ENCODE peak calls at places on chromosomes 7 and 10, in ten cellular contexts. E is heart left ventricle, W is endothelial cell of umbilical vein, H is adrenal gland, K is H54, Z is Peyer's patch, C is stomach, X is lower leg skin, T is GM12892, M is spleen. R is an unnamed sample.

GRCh38 chr7:80804581-80804980 is 114.3 kb downstream of the SEMA3C start:
- DNase-seq in E (no peak), W (no peak), H (no peak), K (no peak), Z (no peak), C (no peak), X (no peak), T (no peak), M (no peak), R (no peak)

GRCh38 chr7:21912305-21912704 is 33.4 kb downstream of the CDCA7L start:
- DNase-seq in E (peak; percentile 70), W (no peak), H (no peak), K (no peak), Z (no peak), C (no peak), X (no peak), T (no peak), M (no peak), R (no peak)

GRCh38 chr7:107725138-107725740 is 18.7 kb upstream of the CBLL1 start:
- DNase-seq in E (peak; percentile 36), W (peak; percentile 77), H (peak; percentile 61), K (no peak), Z (no peak), C (peak; percentile 53), X (no peak), T (peak; percentile 24), M (no peak), R (peak; percentile 54)

GRCh38 chr10:128734734-128735133 is 608.5 kb upstream of the MKI67 start:
- DNase-seq in E (no peak), W (no peak), H (no peak), K (no peak), Z (no peak), C (no peak), X (no peak), T (no peak), M (no peak), R (no peak)

GRCh38 chr7:105642264-105642663 is 61.0 kb upstream of the EFCAB10 start:
- DNase-seq in E (no peak), W (no peak), H (no peak), K (no peak), Z (no peak), C (no peak), X (no peak), T (no peak), M (no peak), R (no peak)

GRCh38 chr7:94022550-94022949 is 18.4 kb upstream of the BET1 start:
- DNase-seq in E (no peak), W (no peak), H (no peak), K (no peak), Z (no peak), C (no peak), X (no peak), T (no peak), M (no peak), R (no peak)

GRCh38 chr7:77536413-77537135 is 521 bp upstream of the PTPN12 start:
- DNase-seq in E (peak; percentile 99), W (peak; percentile 96), H (peak; percentile 98), K (peak; percentile 93), Z (peak; percentile 99), C (peak; percentile 98), X (peak; percentile 99), T (peak; percentile 97), M (peak; percentile 100), R (peak; percentile 97)

GRCh38 chr7:156001496-156002260 is 189.4 kb upstream of the SHH start:
- DNase-seq in E (no peak), W (no peak), H (no peak), K (no peak), Z (peak; percentile 32), C (no peak), X (peak; percentile 64), T (no peak), M (no peak), R (no peak)

DNA sequence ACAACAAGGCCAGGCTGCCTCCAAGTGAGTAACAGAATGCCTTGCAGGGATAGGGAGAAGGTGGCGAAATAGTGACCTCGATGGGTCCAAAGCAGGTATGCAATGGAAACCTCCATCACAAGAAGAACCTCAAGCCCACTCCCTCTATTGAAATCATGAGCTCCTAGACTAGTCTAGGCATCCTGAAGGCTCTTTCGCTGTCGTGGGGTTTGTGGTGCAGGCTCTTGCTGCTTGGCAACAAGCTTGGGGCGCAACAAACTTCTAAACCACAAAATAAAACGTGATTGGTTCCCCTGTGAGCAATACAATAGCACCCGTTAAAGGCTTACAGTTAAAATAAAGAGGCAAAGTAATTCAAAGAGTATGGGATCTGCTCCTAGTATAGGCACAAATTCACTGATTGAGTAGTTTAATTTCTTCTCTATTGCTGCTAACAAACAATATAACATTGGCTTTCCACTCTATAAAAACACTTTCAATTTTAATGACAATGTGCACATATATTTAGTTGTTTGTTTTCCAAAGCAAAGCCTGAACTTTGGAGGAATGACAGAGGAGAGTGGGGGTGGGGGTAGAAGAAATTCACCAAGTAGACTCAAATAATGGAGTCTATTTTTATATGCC is 64.1 kb downstream of the C10orf67 start:
- DNase-seq in E (no peak), W (no peak), H (no peak), K (no peak), Z (no peak), C (no peak), X (no peak), T (no peak), M (no peak), R (no peak)
- TF ChIP-seq POLR2A in E (no peak), W (no peak), H (no peak), K (no peak), Z (no peak), C (no peak), X (no peak), T (no peak), M (no peak), R (no peak)

GRCh38 chr10:97715259-97715874 is 1.8 kb downstream of the MARVELD1 start:
- DNase-seq in E (no peak), W (no peak), H (no peak), K (no peak), Z (peak; percentile 21), C (no peak), X (no peak), T (no peak), M (no peak), R (no peak)

GRCh38 chr10:97711640-97712267 is 1.8 kb upstream of the MARVELD1 start:
- DNase-seq in E (no peak), W (no peak), H (no peak), K (no peak), Z (no peak), C (no peak), X (no peak), T (no peak), M (no peak), R (no peak)

GRCh38 chr10:97713351-97713827 is at the start of gene MARVELD1:
- DNase-seq in E (peak; percentile 84), W (peak; percentile 54), H (peak; percentile 52), K (peak; percentile 83), Z (peak; percentile 70), C (no peak), X (peak; percentile 96), T (peak; percentile 40), M (no peak), R (no peak)

GRCh38 chr10:97713828-97714400 is 384 bp downstream of the MARVELD1 start:
- DNase-seq in E (peak; percentile 76), W (peak; percentile 81), H (peak; percentile 75), K (peak; percentile 87), Z (peak; percentile 84), C (peak; percentile 73), X (peak; percentile 93), T (peak; percentile 71), M (peak; percentile 89), R (peak; percentile 85)

DNA sequence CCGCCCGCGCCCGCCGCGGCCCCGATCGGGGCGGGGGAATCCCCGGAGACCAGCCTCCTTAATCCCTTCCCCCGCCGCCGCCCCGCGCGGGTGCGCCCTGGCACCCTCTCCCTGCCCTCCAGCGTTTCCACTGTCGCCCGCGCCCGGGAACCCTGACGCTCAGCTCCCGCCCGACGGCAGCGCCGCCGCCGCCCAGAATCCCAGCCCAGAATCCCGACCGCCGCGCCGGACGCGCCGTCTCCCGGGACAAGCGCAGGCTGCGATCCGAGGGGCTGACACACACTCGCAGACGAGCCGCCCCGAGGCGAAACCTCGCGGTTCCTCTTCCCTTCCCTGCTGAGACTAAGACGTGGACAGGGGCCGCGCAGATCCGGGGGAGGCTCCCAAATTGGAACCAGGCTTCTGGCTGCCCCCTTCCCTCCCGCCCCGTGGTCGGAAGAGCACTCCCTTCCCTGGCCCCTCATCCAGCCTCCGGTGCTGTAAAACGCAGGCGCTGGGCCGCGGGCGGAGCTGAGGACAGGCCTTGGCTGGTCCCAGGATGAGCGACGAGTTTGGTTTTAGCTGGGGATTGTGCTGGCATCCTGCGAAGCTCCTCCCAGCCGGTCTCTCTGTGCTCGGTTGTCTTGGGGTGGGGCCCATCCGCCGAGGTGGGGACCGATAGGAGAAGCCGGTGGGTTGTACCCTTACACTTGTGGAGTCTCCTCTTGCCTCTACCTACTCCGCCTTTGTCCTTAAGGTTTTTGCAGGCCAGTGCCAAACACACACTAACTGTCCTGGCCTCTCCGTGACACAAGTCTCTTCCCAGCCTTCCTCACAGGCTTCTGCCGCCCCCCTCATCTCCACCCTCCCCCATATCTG is 1.1 kb downstream of the MARVELD1 start:
- DNase-seq in E (peak; percentile 80), W (peak; percentile 58), H (peak; percentile 50), K (peak; percentile 82), Z (peak; percentile 81), C (peak; percentile 38), X (peak; percentile 96), T (peak; percentile 49), M (peak; percentile 90), R (peak; percentile 50)
- TF ChIP-seq POLR2A in E (peak; percentile 50), W (no peak), H (no peak), K (peak; percentile 52), Z (no peak), C (no peak), X (no peak), T (no peak), M (no peak), R (no peak)

DNA sequence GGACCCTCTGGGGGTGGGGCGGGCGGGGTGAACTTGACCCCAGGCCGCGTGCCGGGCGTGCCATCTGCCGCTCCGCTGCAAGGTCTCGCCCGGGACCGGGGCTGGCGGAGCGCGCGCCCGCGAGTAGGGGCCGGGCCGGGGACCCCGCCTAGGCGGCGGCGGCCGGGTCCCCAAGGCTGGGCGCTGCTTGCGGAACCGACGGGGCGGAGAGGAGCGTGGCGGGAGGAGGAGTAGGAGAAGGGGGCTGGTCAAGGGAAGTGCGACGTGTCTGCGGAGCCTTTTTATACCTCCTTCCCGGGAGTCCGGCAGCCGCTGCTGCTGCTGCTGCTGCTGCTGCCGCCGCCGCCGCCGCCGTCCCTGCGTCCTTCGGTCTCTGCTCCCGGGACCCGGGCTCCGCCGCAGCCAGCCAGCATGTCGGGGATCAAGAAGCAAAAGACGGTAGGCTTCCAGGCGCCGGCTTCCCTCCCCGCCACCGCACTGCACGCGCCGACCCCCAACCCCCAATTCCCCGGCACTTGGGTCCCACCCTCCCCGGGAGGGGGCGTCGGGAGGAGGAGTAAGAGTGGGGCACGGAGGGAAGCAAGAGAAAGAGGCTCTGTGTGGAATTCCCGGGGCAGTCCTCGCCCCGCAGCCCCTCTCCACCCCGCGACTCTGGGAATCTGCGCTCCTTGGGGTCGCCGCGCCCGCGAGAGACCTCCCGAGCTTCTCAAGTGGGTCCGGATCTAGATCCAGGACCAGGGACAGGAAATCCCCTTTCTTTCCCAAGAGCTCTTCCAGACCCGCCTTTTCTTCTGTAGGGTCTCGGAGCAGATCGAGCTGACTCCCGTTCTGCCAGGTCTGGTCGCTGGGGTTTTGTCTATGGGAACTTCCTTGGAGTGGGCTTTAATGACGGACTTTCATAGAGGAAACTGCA is at the start of gene PAPSS2:
- DNase-seq in E (peak; percentile 77), W (peak; percentile 72), H (peak; percentile 76), K (no peak), Z (peak; percentile 79), C (peak; percentile 53), X (peak; percentile 90), T (peak; percentile 29), M (peak; percentile 88), R (peak; percentile 31)
- TF ChIP-seq POLR2A in E (peak; percentile 56), W (peak; percentile 90), H (peak; percentile 77), K (peak; percentile 65), Z (peak; percentile 58), C (no peak), X (no peak), T (no peak), M (no peak), R (no peak)

GRCh38 chr7:12418452-12418851 is 14.8 kb upstream of the VWDE start:
- DNase-seq in E (no peak), W (peak; percentile 61), H (no peak), K (no peak), Z (no peak), C (no peak), X (no peak), T (no peak), M (no peak), R (no peak)

GRCh38 chr7:12423355-12423994 is 19.8 kb upstream of the VWDE start:
- DNase-seq in E (no peak), W (peak; percentile 47), H (no peak), K (no peak), Z (no peak), C (no peak), X (no peak), T (no peak), M (no peak), R (no peak)

GRCh38 chr7:12422449-12423320 is 19.0 kb upstream of the VWDE start:
- DNase-seq in E (no peak), W (peak; percentile 41), H (no peak), K (no peak), Z (no peak), C (no peak), X (no peak), T (no peak), M (no peak), R (no peak)

DNA sequence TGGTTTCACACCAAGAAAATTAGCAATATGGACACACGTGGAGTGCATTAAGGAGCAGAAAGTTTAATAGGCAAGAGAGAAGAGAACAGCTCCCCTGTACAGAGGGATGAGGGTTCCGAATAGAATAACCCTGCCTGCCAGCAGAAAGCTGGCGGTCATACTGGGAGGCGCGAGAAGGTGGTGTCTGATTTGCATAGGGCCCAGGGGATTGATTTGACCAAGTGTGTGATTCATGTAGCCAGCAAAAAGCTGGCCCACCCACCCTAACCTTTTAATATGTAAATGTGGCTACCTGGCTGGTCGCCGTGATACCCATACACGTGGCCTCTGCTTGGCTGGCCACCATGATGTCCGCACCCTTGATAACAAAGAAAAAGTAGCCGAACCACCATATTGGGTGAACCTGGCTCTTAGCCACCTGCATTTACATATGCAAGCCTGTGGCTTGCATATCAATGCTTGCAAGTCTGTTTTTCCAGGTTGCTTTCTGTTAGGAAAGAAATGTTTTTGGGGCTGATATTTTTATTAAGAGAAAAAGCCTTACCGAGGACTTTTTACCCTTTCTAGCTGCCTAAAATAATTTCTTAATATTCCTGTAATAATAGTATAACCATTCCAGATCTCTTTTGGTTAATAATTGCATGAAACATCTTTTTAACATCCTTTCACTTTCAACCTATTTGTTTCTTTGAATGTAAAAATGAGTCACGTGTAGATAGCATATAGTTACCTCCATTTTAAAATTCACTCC is 20.5 kb upstream of the VWDE start:
- DNase-seq in E (no peak), W (no peak), H (peak; percentile 22), K (no peak), Z (no peak), C (no peak), X (no peak), T (no peak), M (no peak), R (no peak)
- TF ChIP-seq POLR2A in E (no peak), W (no peak), H (no peak), K (no peak), Z (no peak), C (no peak), X (no peak), T (no peak), M (no peak), R (no peak)

R was measured in erythroblast.